ENCODE peak calls at places on chromosomes 16 and 17, in seven cellular contexts. One of them, this sample, is unnamed.

GRCh38 chr16:89917773-89918452 is 749 bp upstream of the MC1R start:
- DNase-seq in PC-9: peak
- DNase-seq in keratinocyte: no peak
- DNase-seq in trophoblast cell: peak
- DNase-seq in MM.1S: peak
- DNase-seq in GM23338: peak
- DNase-seq in PC-3: peak
- DNase-seq in this sample: peak

GRCh38 chr17:15403276-15403939 is 62.0 kb upstream of the TEKT3 start:
- DNase-seq in PC-9: no peak
- DNase-seq in keratinocyte: no peak
- DNase-seq in trophoblast cell: no peak
- DNase-seq in MM.1S: no peak
- DNase-seq in GM23338: no peak
- DNase-seq in PC-3: no peak
- DNase-seq in this sample: no peak

GRCh38 chr17:75876190-75876937 is 2.0 kb downstream of the TRIM47 start:
- DNase-seq in PC-9: peak
- DNase-seq in keratinocyte: peak
- DNase-seq in trophoblast cell: no peak
- DNase-seq in MM.1S: peak
- DNase-seq in GM23338: peak
- DNase-seq in PC-3: peak
- DNase-seq in this sample: peak

GRCh38 chr16:49952386-49952785 is 72.6 kb upstream of the CNEP1R1 start:
- DNase-seq in PC-9: no peak
- DNase-seq in keratinocyte: no peak
- DNase-seq in trophoblast cell: peak
- DNase-seq in MM.1S: no peak
- DNase-seq in GM23338: no peak
- DNase-seq in PC-3: peak
- DNase-seq in this sample: no peak

GRCh38 chr16:8916541-8917225 is 34.5 kb downstream of the LITAFD start:
- DNase-seq in PC-9: no peak
- DNase-seq in keratinocyte: no peak
- DNase-seq in trophoblast cell: no peak
- DNase-seq in MM.1S: no peak
- DNase-seq in GM23338: no peak
- DNase-seq in PC-3: no peak
- DNase-seq in this sample: no peak

GRCh38 chr17:56593073-56593740 is at the start of gene NOG:
- DNase-seq in PC-9: no peak
- DNase-seq in keratinocyte: no peak
- DNase-seq in trophoblast cell: peak
- DNase-seq in MM.1S: peak
- DNase-seq in GM23338: peak
- DNase-seq in PC-3: peak
- DNase-seq in this sample: no peak

GRCh38 chr16:12688972-12689850 is 114.5 kb downstream of the CPPED1 start:
- DNase-seq in PC-9: no peak
- DNase-seq in keratinocyte: no peak
- DNase-seq in trophoblast cell: no peak
- DNase-seq in MM.1S: no peak
- DNase-seq in GM23338: no peak
- DNase-seq in PC-3: no peak
- DNase-seq in this sample: no peak

GRCh38 chr17:29579866-29580771 is 9.3 kb downstream of the GIT1 start:
- DNase-seq in PC-9: peak
- DNase-seq in keratinocyte: no peak
- DNase-seq in trophoblast cell: peak
- DNase-seq in MM.1S: peak
- DNase-seq in GM23338: peak
- DNase-seq in PC-3: peak
- DNase-seq in this sample: peak

GRCh38 chr16:67137605-67138004 is 13.2 kb downstream of the B3GNT9 start:
- DNase-seq in PC-9: no peak
- DNase-seq in keratinocyte: no peak
- DNase-seq in trophoblast cell: no peak
- DNase-seq in MM.1S: no peak
- DNase-seq in GM23338: no peak
- DNase-seq in PC-3: no peak
- DNase-seq in this sample: no peak

GRCh38 chr17:63039899-63040602 is 74.0 kb downstream of the TANC2 start:
- DNase-seq in PC-9: no peak
- DNase-seq in keratinocyte: no peak
- DNase-seq in trophoblast cell: no peak
- DNase-seq in MM.1S: peak
- DNase-seq in GM23338: no peak
- DNase-seq in PC-3: peak
- DNase-seq in this sample: no peak

GRCh38 chr17:65013613-65014391 is 42.7 kb downstream of the GNA13 start:
- DNase-seq in PC-9: peak
- DNase-seq in keratinocyte: no peak
- DNase-seq in trophoblast cell: peak
- DNase-seq in MM.1S: no peak
- DNase-seq in GM23338: no peak
- DNase-seq in PC-3: peak
- DNase-seq in this sample: no peak

GRCh38 chr16:73949574-73950348 is 346.9 kb upstream of the PSMD7 start:
- DNase-seq in PC-9: peak
- DNase-seq in keratinocyte: no peak
- DNase-seq in trophoblast cell: peak
- DNase-seq in MM.1S: no peak
- DNase-seq in GM23338: no peak
- DNase-seq in PC-3: peak
- DNase-seq in this sample: no peak

GRCh38 chr16:68331879-68332410 is 21.1 kb downstream of the PRMT7 start:
- DNase-seq in PC-9: no peak
- DNase-seq in keratinocyte: no peak
- DNase-seq in trophoblast cell: peak
- DNase-seq in MM.1S: no peak
- DNase-seq in GM23338: no peak
- DNase-seq in PC-3: no peak
- DNase-seq in this sample: no peak

GRCh38 chr17:35243459-35244204 is 760 bp downstream of the SLFN5 start:
- DNase-seq in PC-9: peak
- DNase-seq in keratinocyte: no peak
- DNase-seq in trophoblast cell: peak
- DNase-seq in MM.1S: peak
- DNase-seq in GM23338: peak
- DNase-seq in PC-3: peak
- DNase-seq in this sample: peak

GRCh38 chr16:86512860-86513470 is 2.6 kb downstream of the FOXF1 start:
- DNase-seq in PC-9: no peak
- DNase-seq in keratinocyte: no peak
- DNase-seq in trophoblast cell: no peak
- DNase-seq in MM.1S: no peak
- DNase-seq in GM23338: no peak
- DNase-seq in PC-3: no peak
- DNase-seq in this sample: no peak

GRCh38 chr16:86512301-86512859 is 2.1 kb downstream of the FOXF1 start:
- DNase-seq in PC-9: no peak
- DNase-seq in keratinocyte: no peak
- DNase-seq in trophoblast cell: no peak
- DNase-seq in MM.1S: no peak
- DNase-seq in GM23338: no peak
- DNase-seq in PC-3: no peak
- DNase-seq in this sample: no peak

GRCh38 chr16:86514656-86515376 is 4.5 kb downstream of the FOXF1 start:
- DNase-seq in PC-9: no peak
- DNase-seq in keratinocyte: no peak
- DNase-seq in trophoblast cell: no peak
- DNase-seq in MM.1S: no peak
- DNase-seq in GM23338: no peak
- DNase-seq in PC-3: no peak
- DNase-seq in this sample: no peak

GRCh38 chr16:86515420-86515779 is 5.1 kb downstream of the FOXF1 start:
- DNase-seq in PC-9: no peak
- DNase-seq in keratinocyte: no peak
- DNase-seq in trophoblast cell: no peak
- DNase-seq in MM.1S: no peak
- DNase-seq in GM23338: peak
- DNase-seq in PC-3: no peak
- DNase-seq in this sample: no peak

DNA sequence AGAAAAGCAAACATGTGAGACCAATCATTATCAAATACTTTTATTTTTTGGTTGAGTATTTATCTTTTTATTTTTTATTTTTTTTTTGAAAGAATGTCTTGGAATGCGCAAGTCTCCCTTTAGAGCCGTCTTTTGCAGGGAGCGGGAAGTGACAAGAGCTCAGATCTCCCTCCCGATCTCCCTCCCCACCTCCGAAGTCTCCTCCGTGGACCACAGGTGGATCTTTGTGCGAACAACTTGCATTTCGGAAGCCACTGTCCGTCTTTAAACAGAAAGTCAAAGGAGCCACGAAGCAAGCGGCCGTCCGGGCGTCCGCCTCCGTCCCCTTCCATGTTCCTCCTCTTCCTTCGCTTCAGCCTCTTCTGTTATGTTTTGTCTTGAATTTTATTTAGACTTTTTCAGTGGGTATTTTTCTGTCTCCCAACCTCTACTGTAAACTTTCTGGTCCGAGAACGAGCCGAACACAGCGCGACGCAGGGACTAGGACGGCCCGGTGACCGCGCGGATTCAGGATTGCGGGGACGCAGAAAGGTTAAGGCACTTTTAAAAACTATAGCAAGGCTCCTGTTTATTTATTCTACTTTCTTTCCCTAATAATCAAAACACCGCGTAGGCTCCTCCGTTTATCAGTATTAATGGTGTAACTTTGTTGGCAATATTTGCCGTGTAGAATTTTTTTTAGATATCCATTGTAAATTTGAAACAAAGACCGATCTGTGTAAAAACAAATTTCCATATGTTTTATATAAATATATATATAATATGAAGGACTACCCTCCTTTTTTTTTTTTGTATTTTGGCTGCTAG is 3.3 kb downstream of the FOXF1 start:
- DNase-seq in PC-9: no peak
- DNase-seq in keratinocyte: no peak
- DNase-seq in trophoblast cell: no peak
- DNase-seq in MM.1S: no peak
- DNase-seq in GM23338: no peak
- DNase-seq in PC-3: no peak
- DNase-seq in this sample: no peak
- H3K4me2 ChIP-seq in PC-9: no peak
- H3K4me2 ChIP-seq in keratinocyte: no peak
- H3K4me2 ChIP-seq in trophoblast cell: no peak
- H3K4me2 ChIP-seq in MM.1S: no peak
- H3K4me2 ChIP-seq in GM23338: peak
- H3K4me2 ChIP-seq in PC-3: no peak
- H3K4me2 ChIP-seq in this sample: no peak

GRCh38 chr16:75080205-75081029 is 36.2 kb downstream of the LDHD start:
- DNase-seq in PC-9: no peak
- DNase-seq in keratinocyte: no peak
- DNase-seq in trophoblast cell: peak
- DNase-seq in MM.1S: no peak
- DNase-seq in GM23338: no peak
- DNase-seq in PC-3: peak
- DNase-seq in this sample: no peak

GRCh38 chr16:75078886-75079285 is 37.7 kb downstream of the LDHD start:
- DNase-seq in PC-9: no peak
- DNase-seq in keratinocyte: no peak
- DNase-seq in trophoblast cell: peak
- DNase-seq in MM.1S: no peak
- DNase-seq in GM23338: no peak
- DNase-seq in PC-3: no peak
- DNase-seq in this sample: no peak

GRCh38 chr16:75075688-75076268 is 40.8 kb downstream of the LDHD start:
- DNase-seq in PC-9: no peak
- DNase-seq in keratinocyte: no peak
- DNase-seq in trophoblast cell: no peak
- DNase-seq in MM.1S: no peak
- DNase-seq in GM23338: no peak
- DNase-seq in PC-3: no peak
- DNase-seq in this sample: peak

GRCh38 chr16:75081179-75081859 is 35.3 kb downstream of the LDHD start:
- DNase-seq in PC-9: no peak
- DNase-seq in keratinocyte: no peak
- DNase-seq in trophoblast cell: no peak
- DNase-seq in MM.1S: no peak
- DNase-seq in GM23338: no peak
- DNase-seq in PC-3: no peak
- DNase-seq in this sample: peak

DNA sequence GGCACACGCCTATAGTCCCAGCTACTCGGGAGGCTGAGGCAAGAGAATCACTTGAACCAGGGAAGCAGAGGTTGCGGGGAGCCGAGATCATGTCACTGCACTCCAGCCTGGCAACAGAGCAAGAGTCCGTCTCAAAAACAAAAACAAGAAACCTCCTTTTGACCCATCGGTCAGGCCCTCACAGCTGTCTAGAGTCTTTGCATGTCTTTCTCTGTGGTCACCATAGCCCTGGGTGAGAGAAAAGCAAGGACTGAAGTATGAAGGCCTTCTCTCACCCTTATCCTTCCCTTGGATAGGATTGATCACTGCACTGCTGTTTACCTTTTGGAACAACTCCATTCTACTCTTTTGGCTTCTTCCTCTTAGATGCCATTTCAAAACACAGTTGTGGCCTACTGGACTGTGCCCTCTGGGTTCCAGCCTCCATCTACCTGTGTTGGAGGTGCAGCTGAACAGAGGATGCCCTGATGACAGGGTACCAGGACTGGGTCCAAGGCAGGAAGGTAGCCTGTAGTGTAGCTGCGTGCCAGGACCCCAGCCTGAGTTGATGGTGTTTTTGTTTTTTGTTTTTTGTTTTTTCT is 37.1 kb downstream of the LDHD start:
- DNase-seq in PC-9: no peak
- DNase-seq in keratinocyte: no peak
- DNase-seq in trophoblast cell: peak
- DNase-seq in MM.1S: no peak
- DNase-seq in GM23338: no peak
- DNase-seq in PC-3: no peak
- DNase-seq in this sample: no peak
- H3K4me2 ChIP-seq in PC-9: no peak
- H3K4me2 ChIP-seq in keratinocyte: no peak
- H3K4me2 ChIP-seq in trophoblast cell: no peak
- H3K4me2 ChIP-seq in MM.1S: no peak
- H3K4me2 ChIP-seq in GM23338: no peak
- H3K4me2 ChIP-seq in PC-3: no peak
- H3K4me2 ChIP-seq in this sample: no peak

DNA sequence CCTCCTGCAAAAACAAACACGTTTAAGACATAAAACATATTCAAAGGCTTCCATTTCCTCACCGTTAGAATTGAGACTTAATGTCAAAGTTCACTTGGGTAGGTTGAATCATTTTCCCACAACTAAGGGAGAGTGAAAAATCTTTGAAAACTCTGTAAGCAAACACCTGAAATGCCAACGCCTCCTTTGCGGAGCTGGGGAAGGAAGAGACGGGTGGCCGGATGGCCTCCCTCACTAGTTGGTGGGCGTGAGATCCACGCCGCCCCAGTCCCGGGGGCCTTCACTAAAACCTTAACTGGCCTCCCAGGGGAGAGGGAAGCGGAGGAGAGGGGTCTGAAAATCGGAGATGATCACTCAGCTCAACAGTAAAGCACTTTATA is 762 bp downstream of the DCAKD start:
- DNase-seq in PC-9: no peak
- DNase-seq in keratinocyte: no peak
- DNase-seq in trophoblast cell: no peak
- DNase-seq in MM.1S: peak
- DNase-seq in GM23338: peak
- DNase-seq in PC-3: no peak
- DNase-seq in this sample: peak
- H3K4me2 ChIP-seq in PC-9: peak
- H3K4me2 ChIP-seq in keratinocyte: peak
- H3K4me2 ChIP-seq in trophoblast cell: peak
- H3K4me2 ChIP-seq in MM.1S: peak
- H3K4me2 ChIP-seq in GM23338: peak
- H3K4me2 ChIP-seq in PC-3: peak
- H3K4me2 ChIP-seq in this sample: peak

GRCh38 chr16:84042308-84042878 is at the start of gene SLC38A8:
- DNase-seq in PC-9: no peak
- DNase-seq in keratinocyte: no peak
- DNase-seq in trophoblast cell: no peak
- DNase-seq in MM.1S: no peak
- DNase-seq in GM23338: no peak
- DNase-seq in PC-3: no peak
- DNase-seq in this sample: no peak
- H3K4me2 ChIP-seq in PC-9: peak
- H3K4me2 ChIP-seq in keratinocyte: no peak
- H3K4me2 ChIP-seq in trophoblast cell: no peak
- H3K4me2 ChIP-seq in MM.1S: no peak
- H3K4me2 ChIP-seq in GM23338: no peak
- H3K4me2 ChIP-seq in PC-3: no peak
- H3K4me2 ChIP-seq in this sample: no peak

This sample was measured in OCI-LY7.